ENCODE peak calls at places on chromosome 5, in four cellular contexts. A is amniotic stem cell; F is activated CD8-positive, alpha-beta T cell treated with anti-CD3 and anti-CD28 coated beads for 36 hours; W is GM12891. R is an unnamed sample.

GRCh38 chr5:172635038-172635437 is 6.0 kb upstream of the NEURL1B start:
- DNase-seq in A (no peak), F (no peak), W (no peak), R (peak; percentile 18)

GRCh38 chr5:83467315-83468044 is 4.1 kb upstream of the VCAN start:
- DNase-seq in A (no peak), F (no peak), W (no peak), R (no peak)

GRCh38 chr5:152372875-152373274 is 32.2 kb downstream of the NMUR2 start:
- DNase-seq in A (no peak), F (no peak), W (no peak), R (no peak)

GRCh38 chr5:103561670-103562069 is 919 bp downstream of the NUDT12 start:
- DNase-seq in A (no peak), F (no peak), W (no peak), R (no peak)

GRCh38 chr5:113606298-113607134 is 93.0 kb downstream of the YTHDC2 start:
- DNase-seq in A (peak; percentile 14), F (peak; percentile 51), W (no peak), R (peak; percentile 21)

GRCh38 chr5:23507278-23507685 is at the start of gene PRDM9:
- DNase-seq in A (no peak), F (peak; percentile 1), W (no peak), R (peak; percentile 55)

GRCh38 chr5:75568202-75568601 is 43.1 kb upstream of the ANKDD1B start:
- DNase-seq in A (no peak), F (peak; percentile 19), W (no peak), R (no peak)

GRCh38 chr5:120614512-120614911 is 150.4 kb downstream of the PRR16 start:
- DNase-seq in A (peak; percentile 23), F (no peak), W (no peak), R (no peak)

GRCh38 chr5:73789851-73790281 is 163.9 kb downstream of the ARHGEF28 start:
- DNase-seq in A (no peak), F (no peak), W (no peak), R (no peak)

GRCh38 chr5:109102291-109102690 is 307.5 kb downstream of the PJA2 start:
- DNase-seq in A (no peak), F (no peak), W (no peak), R (no peak)

GRCh38 chr5:93800988-93801811 is 59.8 kb upstream of the POU5F2 start:
- DNase-seq in A (peak; percentile 28), F (peak; percentile 19), W (no peak), R (no peak)

GRCh38 chr5:96703384-96703910 is 41.3 kb downstream of the CAST start:
- DNase-seq in A (no peak), F (peak; percentile 89), W (no peak), R (no peak)

GRCh38 chr5:7773178-7773577 is 77.8 kb downstream of the CFAP90 start:
- DNase-seq in A (no peak), F (no peak), W (no peak), R (no peak)

GRCh38 chr5:5116953-5117352 is 23.2 kb upstream of the ADAMTS16 start:
- DNase-seq in A (no peak), F (peak; percentile 13), W (no peak), R (no peak)

GRCh38 chr5:6436715-6437340 is 11.8 kb upstream of the UBE2QL1 start:
- DNase-seq in A (no peak), F (no peak), W (no peak), R (no peak)

GRCh38 chr5:3226171-3226570 is 369.5 kb upstream of the IRX1 start:
- DNase-seq in A (no peak), F (no peak), W (no peak), R (no peak)

GRCh38 chr5:74072646-74073045 is 446.6 kb downstream of the ARHGEF28 start:
- DNase-seq in A (no peak), F (no peak), W (no peak), R (no peak)

GRCh38 chr5:82387041-82387818 is 109.1 kb upstream of the RPS23 start:
- DNase-seq in A (no peak), F (no peak), W (no peak), R (no peak)

GRCh38 chr5:150544606-150545219 is 36.8 kb downstream of the NDST1 start:
- DNase-seq in A (no peak), F (peak; percentile 86), W (peak; percentile 96), R (peak; percentile 90)

GRCh38 chr5:74123928-74124327 is 497.9 kb downstream of the ARHGEF28 start:
- DNase-seq in A (no peak), F (no peak), W (no peak), R (no peak)

GRCh38 chr5:54457094-54457531 is 1.6 kb downstream of the HSPB3 start:
- DNase-seq in A (peak; percentile 33), F (no peak), W (no peak), R (no peak)

GRCh38 chr5:177116631-177117373 is 16.8 kb upstream of the NSD1 start:
- DNase-seq in A (no peak), F (peak; percentile 90), W (peak; percentile 67), R (peak; percentile 76)